ENCODE peak calls at places on chromosomes 1 and 21, in six cellular contexts. N is GM12892, R is GM12878, H is K562, E is HepG2, C is H1. B is an unnamed sample.

GRCh38 chr1:214515544-214516433 is 35.6 kb downstream of the PTPN14 start:
- DNase-seq in N (no peak), R (no peak), H (no peak), E (no peak), C (no peak), B (no peak)

GRCh38 chr1:76288758-76289483 is 214.4 kb downstream of the ST6GALNAC3 start:
- DNase-seq in N (no peak), R (no peak), H (no peak), E (no peak), C (no peak), B (no peak)

GRCh38 chr1:111204211-111204883 is 3.9 kb upstream of the DENND2D start:
- DNase-seq in N (peak), R (peak), H (no peak), E (no peak), C (no peak), B (peak)

GRCh38 chr1:162420120-162420519 is 8.2 kb upstream of the SH2D1B start:
- DNase-seq in N (no peak), R (no peak), H (no peak), E (no peak), C (no peak), B (no peak)

GRCh38 chr1:93304716-93305138 is 41.0 kb upstream of the DR1 start:
- DNase-seq in N (no peak), R (peak), H (peak), E (peak), C (no peak), B (no peak)

GRCh38 chr1:1020000-1020404 is at the start of gene AGRN:
- DNase-seq in N (no peak), R (no peak), H (no peak), E (no peak), C (no peak), B (peak)

GRCh38 chr1:241641748-241642592 is 1.8 kb upstream of the CHML start:
- DNase-seq in N (no peak), R (no peak), H (no peak), E (peak), C (no peak), B (no peak)

GRCh38 chr1:162141273-162142023 is 72.0 kb downstream of the NOS1AP start:
- DNase-seq in N (no peak), R (no peak), H (no peak), E (peak), C (no peak), B (no peak)

GRCh38 chr1:203346060-203346754 is 4.7 kb downstream of the FMOD start:
- DNase-seq in N (no peak), R (no peak), H (no peak), E (no peak), C (no peak), B (no peak)

GRCh38 chr1:15739745-15740144 is 2.6 kb upstream of the TMEM82 start:
- DNase-seq in N (no peak), R (no peak), H (no peak), E (no peak), C (no peak), B (no peak)

GRCh38 chr1:39539252-39539790 is 37.3 kb downstream of the PABPC4 start:
- DNase-seq in N (peak), R (peak), H (peak), E (peak), C (peak), B (peak)

GRCh38 chr1:50181027-50181663 is 72.4 kb downstream of the ELAVL4 start:
- DNase-seq in N (no peak), R (no peak), H (no peak), E (no peak), C (no peak), B (no peak)

GRCh38 chr21:29423051-29423450 is 124.3 kb downstream of the BACH1 start:
- DNase-seq in N (no peak), R (no peak), H (no peak), E (no peak), C (no peak), B (no peak)

GRCh38 chr1:202007703-202008489 is 2.5 kb upstream of the ELF3 start:
- DNase-seq in N (no peak), R (no peak), H (peak), E (no peak), C (peak), B (no peak)

GRCh38 chr1:213374369-213374768 is 323.3 kb downstream of the RPS6KC1 start:
- DNase-seq in N (peak), R (no peak), H (peak), E (peak), C (peak), B (peak)
- TF ChIP-seq TAF1 in N (no peak), R (no peak), H (no peak), E (no peak), C (no peak), B (no peak)

GRCh38 chr21:33402011-33402979 is 918 bp upstream of the IFNGR2 start:
- DNase-seq in N (peak), R (no peak), H (no peak), E (no peak), C (peak), B (peak)
- TF ChIP-seq POLR2A in N (no peak), R (no peak), H (no peak), E (no peak), C (no peak), B (no peak)

GRCh38 chr1:19081218-19081893 is 124.9 kb upstream of the IFFO2 start:
- DNase-seq in N (no peak), R (no peak), H (peak), E (no peak), C (no peak), B (no peak)
- TF ChIP-seq TAF1 in N (no peak), R (no peak), H (no peak), E (no peak), C (no peak), B (no peak)

GRCh38 chr1:101728029-101728428 is 268.7 kb downstream of the OLFM3 start:
- DNase-seq in N (no peak), R (no peak), H (no peak), E (no peak), C (no peak), B (no peak)

DNA sequence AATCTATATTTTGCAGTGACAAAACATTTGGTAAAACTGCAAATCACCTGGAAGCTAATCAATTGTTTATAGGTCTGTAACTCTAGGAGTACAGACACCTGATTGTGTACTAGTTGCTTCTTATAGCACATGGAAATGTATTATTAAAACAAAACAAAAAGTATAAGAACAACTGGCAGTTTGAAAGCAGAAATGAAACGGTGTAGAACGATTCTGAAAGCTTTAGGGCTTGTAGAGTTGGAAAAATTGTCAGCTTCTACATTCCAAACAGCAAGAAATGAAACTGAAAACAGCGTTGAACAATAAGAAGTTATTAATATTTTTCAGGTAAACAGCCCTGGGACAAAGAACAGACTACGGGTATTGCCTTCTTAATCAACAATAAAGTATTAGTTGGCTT is 273.3 kb downstream of the OLFM3 start:
- DNase-seq in N (no peak), R (no peak), H (no peak), E (no peak), C (no peak), B (no peak)
- TF ChIP-seq POLR2A in N (no peak), R (no peak), H (no peak), E (no peak), C (no peak), B (no peak)

DNA sequence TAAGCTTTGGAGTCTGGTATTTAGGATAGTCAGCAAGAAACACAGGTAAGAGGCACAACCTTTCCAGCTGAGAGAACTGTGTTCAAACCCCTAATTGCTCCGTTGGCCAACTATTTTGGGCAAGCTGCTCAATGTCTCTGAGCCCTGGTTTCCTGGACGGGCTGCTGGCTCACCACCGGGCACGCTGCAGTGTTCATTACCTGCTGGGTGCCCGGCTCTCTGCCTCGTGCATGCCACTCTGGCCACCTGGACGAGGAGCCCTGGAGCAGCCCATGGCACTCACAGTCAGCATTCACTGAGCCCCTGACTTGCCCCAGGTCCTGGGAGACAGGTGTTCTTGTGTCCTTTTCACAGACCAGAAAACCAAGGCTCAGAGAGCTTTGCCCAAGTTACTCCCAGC is 51.0 kb downstream of the DMRTB1 start:
- DNase-seq in N (no peak), R (no peak), H (no peak), E (no peak), C (no peak), B (no peak)
- TF ChIP-seq TAF1 in N (no peak), R (no peak), H (no peak), E (no peak), C (no peak), B (no peak)

GRCh38 chr1:89894802-89895201 is 74.0 kb downstream of the LRRC8D start:
- DNase-seq in N (no peak), R (no peak), H (no peak), E (no peak), C (no peak), B (no peak)

GRCh38 chr1:89897347-89898133 is 76.7 kb downstream of the LRRC8D start:
- DNase-seq in N (no peak), R (no peak), H (no peak), E (no peak), C (no peak), B (no peak)

GRCh38 chr1:89896105-89896942 is 75.5 kb downstream of the LRRC8D start:
- DNase-seq in N (no peak), R (no peak), H (peak), E (no peak), C (no peak), B (no peak)

GRCh38 chr1:89892816-89893215 is 72.0 kb downstream of the LRRC8D start:
- DNase-seq in N (no peak), R (no peak), H (no peak), E (no peak), C (no peak), B (no peak)

GRCh38 chr1:89894210-89894668 is 73.4 kb downstream of the LRRC8D start:
- DNase-seq in N (no peak), R (no peak), H (no peak), E (no peak), C (no peak), B (no peak)
- TF ChIP-seq POLR2A in N (no peak), R (no peak), H (no peak), E (no peak), C (no peak), B (no peak)

GRCh38 chr21:32386195-32386870 is 6.5 kb downstream of the URB1 start:
- DNase-seq in N (no peak), R (no peak), H (no peak), E (no peak), C (no peak), B (no peak)
- TF ChIP-seq TAF1 in N (no peak), R (no peak), H (no peak), E (no peak), C (no peak), B (no peak)

DNA sequence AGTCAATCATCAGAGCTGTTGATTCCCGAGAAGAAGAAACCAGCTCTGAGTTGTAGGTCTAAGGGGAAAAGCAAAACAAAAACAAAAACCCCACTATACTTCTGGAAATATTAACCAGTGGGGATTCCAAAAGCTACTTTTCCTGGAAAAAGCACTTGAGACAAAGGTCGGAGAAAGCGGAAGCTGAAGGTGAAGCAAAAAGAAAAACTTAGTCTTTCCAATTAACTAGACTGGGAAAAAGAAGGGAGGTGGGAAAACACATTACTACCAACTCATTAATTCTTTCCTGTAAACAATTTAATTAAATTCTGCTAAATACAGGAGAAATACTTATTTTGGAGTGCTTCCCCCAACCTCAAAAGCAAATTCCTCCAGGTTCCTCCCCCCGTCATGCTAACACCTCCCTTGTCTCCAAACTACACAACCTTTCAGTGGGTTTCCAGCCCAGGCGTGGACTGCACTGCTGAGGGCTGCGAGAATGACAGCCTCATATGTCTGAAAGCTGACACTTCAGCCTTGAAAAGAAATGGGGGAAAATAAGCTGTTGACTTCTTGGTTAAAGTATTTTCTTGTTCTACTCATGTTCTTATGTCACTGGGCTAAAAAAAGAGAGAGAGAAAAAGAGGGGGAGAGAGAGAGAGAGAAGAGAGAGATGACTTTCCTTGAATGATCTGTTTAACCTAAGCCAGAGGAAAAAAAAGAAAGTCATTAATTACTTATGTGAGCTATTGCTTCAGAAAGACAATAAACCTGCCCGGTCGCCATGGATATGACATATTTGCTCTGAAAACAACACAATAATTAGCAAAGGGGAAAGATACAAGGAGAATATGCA is 5.1 kb downstream of the CASZ1 start:
- DNase-seq in N (no peak), R (no peak), H (no peak), E (no peak), C (no peak), B (no peak)
- TF ChIP-seq POLR2A in N (no peak), R (no peak), H (no peak), E (no peak), C (no peak), B (no peak)

B was measured in GM12891.